ENCODE peak calls at places on chromosomes 11 and 22, in four cellular contexts. Y is tibial nerve, X is kidney, U is stomach. E is an unnamed sample. For H3K9me3, the result is how much of the 10 kb centered on the place peaks cover.

GRCh38 chr11:33773399-33774355 is 643 bp downstream of the FBXO3 start:
- DNase-seq in Y (no peak), X (no peak), U (no peak), E (peak)

GRCh38 chr22:46609175-46609690 is 11.0 kb upstream of the GRAMD4 start:
- DNase-seq in Y (no peak), X (no peak), U (peak), E (peak)

GRCh38 chr11:79413258-79413657 is 27.6 kb downstream of the TENM4 start:
- DNase-seq in Y (peak), X (peak), U (peak), E (no peak)

GRCh38 chr11:74749127-74749964 is 697 bp downstream of the RNF169 start:
- DNase-seq in Y (no peak), X (peak), U (peak), E (peak)

GRCh38 chr11:72787262-72788104 is 6.4 kb downstream of the STARD10 start:
- DNase-seq in Y (no peak), X (no peak), U (no peak), E (no peak)

GRCh38 chr11:133833101-133833898 is 12.0 kb downstream of the SPATA19 start:
- DNase-seq in Y (no peak), X (no peak), U (no peak), E (no peak)

GRCh38 chr11:134228625-134229024 is 4.2 kb downstream of the VPS26B start:
- DNase-seq in Y (no peak), X (no peak), U (no peak), E (no peak)

GRCh38 chr22:49046546-49047305 is 780.9 kb downstream of the BRD1 start:
- DNase-seq in Y (no peak), X (no peak), U (no peak), E (no peak)

GRCh38 chr11:122025757-122026156 is 90.3 kb downstream of the BLID start:
- DNase-seq in Y (no peak), X (no peak), U (no peak), E (no peak)

GRCh38 chr11:128587415-128587814 is at the start of gene ETS1:
- DNase-seq in Y (no peak), X (no peak), U (peak), E (no peak)

GRCh38 chr11:114416441-114416928 is 16.0 kb downstream of the RBM7 start:
- DNase-seq in Y (no peak), X (no peak), U (no peak), E (no peak)

GRCh38 chr22:36873614-36874308 is 13.0 kb downstream of the NCF4 start:
- DNase-seq in Y (no peak), X (peak), U (peak), E (peak)
- TF ChIP-seq CTCF in Y (peak), X (peak), U (no peak), E (peak)

DNA sequence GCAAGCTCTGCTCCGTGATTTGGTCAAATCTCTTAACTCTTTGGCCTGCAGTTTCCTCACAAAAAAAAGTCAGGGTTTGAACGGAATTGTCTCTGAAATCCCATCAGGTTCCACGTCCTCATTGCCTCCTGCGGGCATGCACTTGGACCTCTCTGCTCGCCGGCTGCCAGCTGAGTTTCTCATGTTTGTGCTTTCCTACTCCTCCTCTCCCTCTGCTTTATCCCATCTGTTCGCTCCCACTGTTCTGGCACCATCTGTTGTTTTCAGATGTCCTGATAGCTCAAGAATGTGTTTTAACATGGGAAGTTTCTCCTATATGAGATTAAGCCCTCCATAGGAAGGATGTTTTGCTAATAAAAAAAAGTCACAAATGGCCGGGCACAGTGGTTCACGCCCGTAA is 49.4 kb upstream of the ARHGAP42 start:
- DNase-seq in Y (no peak), X (no peak), U (no peak), E (no peak)
- H3K9me3 ChIP-seq in Y (under half), X (under half), U (under half), E (under half)

GRCh38 chr11:22130462-22131053 is 62.3 kb upstream of the ANO5 start:
- DNase-seq in Y (no peak), X (no peak), U (no peak), E (no peak)
- TF ChIP-seq CTCF in Y (no peak), X (peak), U (no peak), E (peak)

DNA sequence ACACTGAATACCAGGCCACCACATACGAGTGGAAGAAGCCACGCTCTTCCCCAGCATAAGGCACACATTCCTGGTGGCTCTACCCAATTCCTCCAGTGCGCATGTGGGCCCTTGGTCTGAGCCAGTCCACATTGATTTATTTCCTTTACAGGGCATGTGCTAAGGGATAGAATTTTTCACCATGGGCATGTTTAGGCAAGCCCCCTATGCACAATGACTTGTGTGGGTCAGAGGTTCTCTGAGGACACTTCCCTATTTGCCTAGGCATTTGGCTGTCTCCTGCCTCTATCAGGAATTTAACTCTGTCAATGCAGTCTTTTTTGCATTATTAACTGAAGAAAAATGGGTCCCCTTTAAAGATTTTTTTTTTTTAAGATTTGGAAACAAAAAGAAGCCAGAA is 718.1 kb downstream of the NTM start:
- DNase-seq in Y (no peak), X (no peak), U (no peak), E (no peak)
- H3K9me3 ChIP-seq in Y (under half), X (under half), U (under half), E (under half)

DNA sequence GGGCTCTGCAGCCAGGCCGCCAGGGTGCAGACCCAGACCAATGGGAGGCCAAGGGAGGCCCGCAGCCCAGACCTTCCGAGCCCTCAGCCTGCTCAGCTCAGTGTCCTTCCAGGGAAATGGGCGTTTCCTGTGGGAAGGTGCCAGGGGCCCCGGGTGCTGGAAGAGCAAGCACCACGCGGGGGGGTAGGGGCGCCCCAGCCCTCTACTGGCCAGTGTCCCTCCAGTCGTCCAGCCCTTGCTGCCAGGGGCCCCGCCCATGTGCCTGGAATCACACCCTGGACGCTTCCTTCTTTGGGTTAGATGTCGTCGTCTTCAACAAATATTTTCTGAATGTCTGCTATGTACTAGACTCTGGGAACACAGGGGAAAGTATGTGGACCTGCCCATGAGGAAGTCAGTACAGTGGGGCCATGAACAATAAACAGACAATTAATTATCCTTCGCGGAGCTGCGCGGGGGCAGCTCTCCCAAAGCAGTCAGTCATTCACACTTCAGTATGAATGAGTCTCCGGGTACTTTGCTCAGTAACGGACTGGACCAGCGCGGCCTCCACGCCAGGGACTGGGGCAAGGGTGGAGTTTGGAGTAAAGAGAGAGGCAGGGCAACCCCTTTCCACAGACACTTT is 60.2 kb downstream of the CDKN1C start:
- DNase-seq in Y (peak), X (peak), U (peak), E (peak)
- TF ChIP-seq CTCF in Y (peak), X (no peak), U (no peak), E (peak)

DNA sequence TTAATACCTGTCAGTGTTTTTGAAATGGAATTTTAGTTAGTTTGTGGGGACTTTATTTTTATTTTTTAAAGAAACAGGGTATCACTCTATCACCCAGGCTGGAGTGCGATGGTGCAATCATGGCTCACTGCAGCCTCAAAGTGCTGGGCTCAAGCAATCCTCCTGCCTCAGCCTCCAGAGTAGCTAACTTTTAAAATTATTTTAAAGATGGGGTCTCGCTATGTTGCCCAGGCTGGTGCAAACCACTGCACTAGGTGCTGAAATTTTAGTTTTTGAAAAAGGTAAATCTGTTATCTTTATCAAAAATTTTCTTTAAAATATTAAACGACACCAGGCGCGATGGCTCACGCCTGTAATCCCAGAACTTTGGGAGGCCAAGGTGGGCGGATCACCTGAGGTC is 42.6 kb downstream of the AMBRA1 start:
- DNase-seq in Y (no peak), X (no peak), U (no peak), E (no peak)
- H3K9me3 ChIP-seq in Y (under half), X (under half), U (under half), E (under half)

GRCh38 chr22:39244073-39244495 is 698 bp downstream of the PDGFB start:
- DNase-seq in Y (no peak), X (no peak), U (no peak), E (no peak)
- TF ChIP-seq CTCF in Y (no peak), X (no peak), U (no peak), E (no peak)

E was measured in lower lobe of right lung.